ENCODE peak calls at places on chromosome 18, in five cellular contexts. N, V, Y, G and H are unnamed samples.

GRCh38 chr18:10122116-10122515 is 208.3 kb downstream of the VAPA start:
- DNase-seq in N (peak; percentile 75), G (peak; percentile 86), Y (no peak), V (peak; percentile 83), H (no peak)

GRCh38 chr18:8895987-8896619 is 190.7 kb downstream of the MTCL1 start:
- DNase-seq in Y (no peak), N (peak; percentile 60), V (no peak), G (peak; percentile 88), H (no peak)

GRCh38 chr18:3759099-3759498 is 309.1 kb downstream of the TGIF1 start:
- DNase-seq in V (no peak), N (no peak), G (no peak), Y (no peak), H (no peak)

GRCh38 chr18:24601624-24602023 is 141.2 kb downstream of the HRH4 start:
- DNase-seq in N (no peak), Y (no peak), G (no peak), V (no peak), H (no peak)

GRCh38 chr18:59540819-59541218 is 156.4 kb downstream of the CCBE1 start:
- DNase-seq in V (no peak), Y (no peak), N (no peak), G (peak; percentile 52), H (no peak)

GRCh38 chr18:44897445-44898215 is 216.9 kb downstream of the SETBP1 start:
- DNase-seq in V (no peak), Y (no peak), G (no peak), N (no peak), H (no peak)

GRCh38 chr18:41761329-41762028 is 193.6 kb upstream of the PIK3C3 start:
- DNase-seq in G (peak; percentile 84), V (peak; percentile 89), N (peak; percentile 59), Y (no peak), H (no peak)

GRCh38 chr18:35635171-35635570 is 53.6 kb downstream of the GALNT1 start:
- DNase-seq in G (peak; percentile 86), Y (no peak), N (no peak), V (no peak), H (no peak)

GRCh38 chr18:46917808-46918600 is 602 bp downstream of the KATNAL2 start:
- DNase-seq in N (no peak), G (peak; percentile 37), V (no peak), Y (no peak), H (peak; percentile 33)

GRCh38 chr18:46071894-46072867 is at the start of gene PSTPIP2:
- DNase-seq in V (no peak), N (no peak), G (peak; percentile 54), Y (peak; percentile 81), H (peak; percentile 78)

GRCh38 chr18:35076556-35076955 is 35.3 kb downstream of the MAPRE2 start:
- DNase-seq in N (peak; percentile 86), G (peak; percentile 84), V (no peak), Y (no peak), H (no peak)

GRCh38 chr18:59706499-59706898 is 9.3 kb upstream of the CCBE1 start:
- DNase-seq in V (no peak), G (no peak), Y (no peak), N (no peak), H (no peak)

GRCh38 chr18:35284846-35285245 is 5.2 kb downstream of the ZSCAN30 start:
- DNase-seq in Y (no peak), V (no peak), N (no peak), G (no peak), H (no peak)

GRCh38 chr18:25316619-25317018 is 35.3 kb downstream of the ZNF521 start:
- DNase-seq in G (no peak), N (no peak), Y (no peak), V (no peak), H (no peak)

GRCh38 chr18:56986829-56987228 is 160.1 kb upstream of the BOD1L2 start:
- DNase-seq in G (no peak), N (no peak), Y (no peak), V (no peak), H (no peak)

GRCh38 chr18:55489742-55490055 is 98.3 kb downstream of the TCF4 start:
- DNase-seq in Y (no peak), G (peak; percentile 55), N (no peak), V (no peak), H (no peak)

GRCh38 chr18:77560334-77560970 is 310.8 kb downstream of the GALR1 start:
- DNase-seq in N (no peak), G (no peak), Y (no peak), V (no peak), H (no peak)

GRCh38 chr18:79571221-79572092 is 108.1 kb upstream of the CTDP1 start:
- DNase-seq in Y (no peak), N (no peak), G (no peak), V (no peak), H (no peak)

GRCh38 chr18:22363867-22364463 is 53.8 kb downstream of the CTAGE1 start:
- DNase-seq in V (no peak), Y (no peak), N (no peak), G (peak; percentile 29), H (no peak)

GRCh38 chr18:3447895-3448844 is 1.8 kb upstream of the TGIF1 start:
- DNase-seq in V (peak; percentile 95), G (peak; percentile 96), Y (peak; percentile 94), N (peak; percentile 86), H (peak; percentile 96)

GRCh38 chr18:59674534-59674933 is 22.7 kb downstream of the CCBE1 start:
- DNase-seq in N (no peak), V (no peak), G (no peak), Y (no peak), H (no peak)

GRCh38 chr18:39380823-39381222 is 1815.2 kb upstream of the CELF4 start:
- DNase-seq in Y (no peak), G (no peak), N (no peak), V (no peak), H (no peak)

GRCh38 chr18:79567481-79568147 is 112.0 kb upstream of the CTDP1 start:
- DNase-seq in N (peak; percentile 53), V (no peak), G (peak; percentile 98), Y (no peak), H (no peak)

GRCh38 chr18:3248062-3248669 is 565 bp downstream of the MYL12A start:
- DNase-seq in V (no peak), G (peak; percentile 59), N (no peak), Y (no peak), H (no peak)

GRCh38 chr18:70489556-70489955 is 200.7 kb downstream of the SOCS6 start:
- DNase-seq in Y (no peak), N (no peak), V (no peak), G (no peak), H (no peak)

GRCh38 chr18:26089247-26090129 is 925 bp downstream of the SS18 start:
- DNase-seq in Y (no peak), N (peak; percentile 8), V (no peak), G (peak; percentile 49), H (no peak)

GRCh38 chr18:58894937-58895336 is 30.3 kb downstream of the ZNF532 start:
- DNase-seq in N (no peak), Y (no peak), G (no peak), V (no peak), H (no peak)

GRCh38 chr18:80086281-80086680 is 22.8 kb upstream of the ADNP2 start:
- DNase-seq in Y (no peak), N (no peak), G (peak; percentile 49), V (no peak), H (no peak)

GRCh38 chr18:49457616-49458015 is 2.8 kb downstream of the DYM start:
- DNase-seq in N (no peak), V (no peak), G (no peak), Y (no peak), H (no peak)

GRCh38 chr18:49459404-49460171 is 857 bp downstream of the DYM start:
- DNase-seq in G (peak; percentile 12), Y (no peak), V (no peak), N (no peak), H (no peak)

GRCh38 chr18:49461602-49461977 is 1.1 kb upstream of the DYM start:
- DNase-seq in Y (no peak), G (no peak), N (no peak), V (no peak), H (no peak)

GRCh38 chr18:49460958-49461601 is 635 bp upstream of the DYM start:
- DNase-seq in G (no peak), N (no peak), V (no peak), Y (no peak), H (no peak)

GRCh38 chr18:49456794-49457193 is 3.7 kb downstream of the DYM start:
- DNase-seq in Y (no peak), N (no peak), V (no peak), G (peak; percentile 51), H (no peak)
- H3K4me3 ChIP-seq in Y (no peak overlapping the region), N (no peak overlapping the region), V (no peak overlapping the region), G (no peak overlapping the region), H (no peak overlapping the region)

GRCh38 chr18:28995319-28995718 is 818.4 kb upstream of the CDH2 start:
- DNase-seq in Y (no peak), G (peak; percentile 7), V (no peak), N (no peak), H (no peak)
- TF ChIP-seq CTCF in Y (no peak), G (peak; percentile 32), V (peak; percentile 27), N (no peak), H (no peak)

DNA sequence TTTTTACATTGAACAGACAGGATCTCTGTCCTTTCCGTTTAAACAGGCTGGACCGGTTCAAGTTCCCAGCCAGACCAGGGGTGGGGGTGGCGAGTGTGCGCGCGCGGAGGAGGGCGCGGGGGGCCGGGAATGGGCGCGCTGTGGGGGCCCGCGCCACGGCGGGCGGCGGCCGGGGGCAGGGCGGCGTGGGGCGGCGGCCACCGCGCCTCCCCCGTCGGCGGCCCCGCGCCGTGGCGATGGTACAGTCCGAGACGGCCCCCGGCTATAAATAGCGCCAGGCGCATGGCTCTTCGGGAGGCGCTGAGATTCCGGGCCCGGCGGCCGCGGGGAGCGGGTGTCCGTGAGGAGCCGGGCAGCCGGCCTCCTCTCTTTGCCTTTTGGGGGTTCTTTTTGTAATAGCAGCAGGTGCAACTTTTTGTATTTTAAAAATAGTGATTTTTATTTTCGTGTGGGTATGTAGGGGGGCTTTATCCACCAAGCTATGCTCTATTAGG is 434 bp upstream of the CELF4 start:
- DNase-seq in V (no peak), G (peak; percentile 5), N (no peak), Y (peak; percentile 33), H (no peak)
- H3K4me3 ChIP-seq in V (no peak overlapping the region), G (no peak overlapping the region), N (peak overlapping the region; percentile 36), Y (peak overlapping the region; percentile 64), H (no peak overlapping the region)

GRCh38 chr18:75314117-75314516 is 103.5 kb downstream of the TSHZ1 start:
- DNase-seq in N (no peak), Y (no peak), V (no peak), G (no peak), H (no peak)

GRCh38 chr18:75307530-75307929 is 96.9 kb downstream of the TSHZ1 start:
- DNase-seq in N (no peak), G (no peak), V (no peak), Y (no peak), H (peak; percentile 3)

GRCh38 chr18:75304678-75305557 is 94.3 kb downstream of the TSHZ1 start:
- DNase-seq in V (no peak), N (no peak), G (no peak), Y (no peak), H (peak; percentile 24)

GRCh38 chr18:75305984-75306383 is 95.4 kb downstream of the TSHZ1 start:
- DNase-seq in Y (no peak), N (no peak), G (no peak), V (no peak), H (no peak)

DNA sequence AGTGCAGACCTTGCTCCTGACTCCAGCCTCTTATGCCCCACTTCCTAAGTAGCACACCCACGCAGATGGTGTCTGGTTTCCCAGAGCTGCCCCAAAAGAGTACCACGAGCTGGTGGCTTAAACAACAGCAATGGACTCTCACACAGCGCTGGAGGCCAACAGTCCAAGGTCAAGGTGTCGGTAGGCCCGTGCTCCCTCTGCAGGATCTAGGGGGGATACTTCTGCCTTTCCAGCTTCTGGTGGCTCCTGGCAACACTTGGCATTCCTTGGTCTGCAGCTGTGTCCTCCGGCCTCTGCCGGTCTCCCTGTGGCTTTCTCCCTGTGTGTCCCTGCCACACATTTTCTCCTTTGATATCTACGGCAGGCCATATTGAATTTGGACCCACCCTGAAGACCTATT is 99.0 kb downstream of the TSHZ1 start:
- DNase-seq in G (no peak), V (no peak), Y (no peak), N (no peak), H (no peak)
- TF ChIP-seq CTCF in G (no peak), V (no peak), Y (no peak), N (no peak), H (no peak)